ENCODE peak calls at places on chromosomes 6 and 20, in seven cellular contexts. Q, O, J, D, S, M and P are unnamed samples.

GRCh38 chr6:52089758-52090348 is 2.4 kb upstream of the PKHD1 start:
- DNase-seq in Q (no peak), O (no peak), J (no peak), D (no peak), S (no peak), M (no peak), P (no peak)

GRCh38 chr6:164108869-164109769 is 694.6 kb downstream of the QKI start:
- DNase-seq in Q (no peak), O (no peak), J (no peak), D (no peak), S (no peak), M (no peak), P (no peak)

GRCh38 chr6:14074723-14075503 is 42.7 kb upstream of the CD83 start:
- DNase-seq in Q (no peak), O (no peak), J (no peak), D (peak; percentile 19), S (no peak), M (no peak), P (peak; percentile 7)

GRCh38 chr20:44886276-44886671 is 769 bp downstream of the YWHAB start:
- DNase-seq in Q (no peak), O (no peak), J (no peak), D (no peak), S (no peak), M (no peak), P (no peak)

GRCh38 chr6:7566617-7567173 is 23.3 kb upstream of the SNRNP48 start:
- DNase-seq in Q (no peak), O (no peak), J (no peak), D (no peak), S (no peak), M (no peak), P (no peak)

GRCh38 chr6:110517601-110518280 is 41.3 kb upstream of the SLC22A16 start:
- DNase-seq in Q (peak; percentile 23), O (no peak), J (no peak), D (no peak), S (no peak), M (no peak), P (no peak)

GRCh38 chr20:62716198-62716940 is 7.7 kb downstream of the NTSR1 start:
- DNase-seq in Q (no peak), O (no peak), J (no peak), D (no peak), S (no peak), M (no peak), P (no peak)

GRCh38 chr6:24504642-24505586 is 10.1 kb downstream of the ALDH5A1 start:
- DNase-seq in Q (peak; percentile 94), O (no peak), J (no peak), D (peak; percentile 45), S (no peak), M (no peak), P (no peak)

GRCh38 chr6:69584913-69585729 is 211.7 kb downstream of the LMBRD1 start:
- DNase-seq in Q (no peak), O (no peak), J (no peak), D (peak; percentile 77), S (peak; percentile 35), M (no peak), P (no peak)

GRCh38 chr6:30814137-30815084 is 69.9 kb upstream of the DDR1 start:
- DNase-seq in Q (no peak), O (peak; percentile 65), J (peak; percentile 88), D (no peak), S (no peak), M (no peak), P (no peak)

GRCh38 chr6:30757261-30757935 is 13.1 kb upstream of the IER3 start:
- DNase-seq in Q (no peak), O (no peak), J (no peak), D (no peak), S (no peak), M (no peak), P (no peak)

GRCh38 chr20:33423141-33423834 is 20.3 kb downstream of the SNTA1 start:
- DNase-seq in Q (no peak), O (peak; percentile 78), J (no peak), D (no peak), S (no peak), M (no peak), P (no peak)

DNA sequence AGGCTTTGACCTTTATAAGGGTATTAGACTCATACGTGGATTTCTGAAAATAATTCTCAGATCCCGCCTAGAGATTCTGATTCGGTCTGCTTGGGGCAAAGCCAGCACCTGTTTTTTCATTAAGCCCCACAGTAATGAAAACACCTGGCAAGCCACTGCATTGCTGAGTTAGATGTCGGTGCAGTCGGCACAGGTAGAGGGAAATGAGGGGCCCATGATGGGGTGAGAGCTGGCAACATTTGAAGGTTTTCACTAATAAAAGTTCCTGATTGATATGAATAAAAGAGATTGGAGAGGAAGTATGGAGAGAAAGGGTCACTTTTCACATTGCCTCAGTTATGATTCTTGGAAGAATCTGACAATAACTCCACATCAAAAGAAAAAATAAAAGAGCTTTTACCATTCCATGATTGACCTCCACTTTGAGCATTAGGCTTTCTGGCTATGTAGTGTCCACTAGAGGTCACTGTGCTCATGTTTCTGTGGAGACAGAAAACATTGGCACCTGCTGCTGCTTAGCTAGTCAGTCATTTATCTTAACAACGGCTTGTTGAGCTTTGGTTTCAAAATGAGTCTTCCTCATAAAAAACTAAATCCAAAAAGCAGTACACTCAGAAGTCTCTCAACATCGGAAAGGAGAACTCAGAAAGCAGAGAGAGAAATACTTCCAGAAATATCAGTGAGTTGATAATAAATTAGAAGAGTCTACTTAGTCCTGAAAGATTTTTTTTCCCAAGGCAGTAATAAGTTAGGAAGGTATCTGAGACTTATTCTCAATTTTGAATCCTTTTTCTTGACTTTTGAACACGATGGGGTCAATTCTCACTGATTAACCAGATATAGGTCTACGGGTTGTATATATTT is 53.3 kb upstream of the KLHL31 start:
- DNase-seq in Q (peak; percentile 72), O (peak; percentile 48), J (peak; percentile 65), D (peak; percentile 45), S (peak; percentile 51), M (no peak), P (peak; percentile 89)
- TF ChIP-seq JUND in Q (no peak), O (no peak), J (no peak), D (no peak), S (peak; percentile 88), M (no peak), P (no peak)

GRCh38 chr6:3489032-3489757 is 32.3 kb upstream of the SLC22A23 start:
- DNase-seq in Q (no peak), O (no peak), J (no peak), D (no peak), S (no peak), M (no peak), P (no peak)

GRCh38 chr6:3494391-3495100 is 37.7 kb upstream of the SLC22A23 start:
- DNase-seq in Q (no peak), O (no peak), J (no peak), D (no peak), S (no peak), M (no peak), P (no peak)

GRCh38 chr6:3489961-3490621 is 33.2 kb upstream of the SLC22A23 start:
- DNase-seq in Q (no peak), O (no peak), J (no peak), D (no peak), S (no peak), M (no peak), P (no peak)

GRCh38 chr6:3484946-3485345 is 28.1 kb upstream of the SLC22A23 start:
- DNase-seq in Q (no peak), O (no peak), J (no peak), D (no peak), S (no peak), M (no peak), P (no peak)

GRCh38 chr6:3490622-3490980 is 33.8 kb upstream of the SLC22A23 start:
- DNase-seq in Q (no peak), O (no peak), J (no peak), D (no peak), S (no peak), M (no peak), P (no peak)
- TF ChIP-seq JUND in Q (no peak), O (no peak), J (no peak), D (no peak), S (no peak), M (no peak), P (no peak)

GRCh38 chr20:4476903-4477302 is 244.8 kb upstream of the PRND start:
- DNase-seq in Q (no peak), O (no peak), J (no peak), D (no peak), S (no peak), M (no peak), P (no peak)

GRCh38 chr20:4469910-4470309 is 251.8 kb upstream of the PRND start:
- DNase-seq in Q (no peak), O (no peak), J (no peak), D (no peak), S (no peak), M (no peak), P (no peak)

GRCh38 chr20:4470375-4470774 is 251.3 kb upstream of the PRND start:
- DNase-seq in Q (no peak), O (no peak), J (no peak), D (peak; percentile 5), S (no peak), M (no peak), P (no peak)

GRCh38 chr20:4471221-4471620 is 250.5 kb upstream of the PRND start:
- DNase-seq in Q (no peak), O (no peak), J (no peak), D (no peak), S (no peak), M (no peak), P (no peak)

DNA sequence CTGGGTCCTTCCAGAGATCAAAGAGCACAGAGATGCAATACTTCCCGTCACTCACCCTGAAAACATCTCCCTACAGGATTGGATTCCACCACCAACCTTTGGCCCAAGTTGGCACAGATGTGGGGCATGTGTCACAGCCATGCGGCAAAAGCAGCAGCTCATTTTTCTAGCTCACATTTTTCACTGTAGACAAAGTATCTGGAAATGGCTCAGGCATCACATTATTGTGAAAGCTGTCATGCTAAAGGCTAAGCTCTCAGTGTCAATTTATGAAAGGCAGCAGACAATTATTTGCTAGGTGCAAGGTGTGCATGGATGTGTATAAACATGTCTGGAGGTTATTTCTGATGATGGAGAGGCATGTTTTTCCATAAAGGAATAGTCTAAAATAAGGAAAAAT is 248.8 kb upstream of the PRND start:
- DNase-seq in Q (no peak), O (no peak), J (no peak), D (no peak), S (no peak), M (no peak), P (no peak)
- TF ChIP-seq JUND in Q (no peak), O (no peak), J (no peak), D (no peak), S (no peak), M (no peak), P (no peak)

DNA sequence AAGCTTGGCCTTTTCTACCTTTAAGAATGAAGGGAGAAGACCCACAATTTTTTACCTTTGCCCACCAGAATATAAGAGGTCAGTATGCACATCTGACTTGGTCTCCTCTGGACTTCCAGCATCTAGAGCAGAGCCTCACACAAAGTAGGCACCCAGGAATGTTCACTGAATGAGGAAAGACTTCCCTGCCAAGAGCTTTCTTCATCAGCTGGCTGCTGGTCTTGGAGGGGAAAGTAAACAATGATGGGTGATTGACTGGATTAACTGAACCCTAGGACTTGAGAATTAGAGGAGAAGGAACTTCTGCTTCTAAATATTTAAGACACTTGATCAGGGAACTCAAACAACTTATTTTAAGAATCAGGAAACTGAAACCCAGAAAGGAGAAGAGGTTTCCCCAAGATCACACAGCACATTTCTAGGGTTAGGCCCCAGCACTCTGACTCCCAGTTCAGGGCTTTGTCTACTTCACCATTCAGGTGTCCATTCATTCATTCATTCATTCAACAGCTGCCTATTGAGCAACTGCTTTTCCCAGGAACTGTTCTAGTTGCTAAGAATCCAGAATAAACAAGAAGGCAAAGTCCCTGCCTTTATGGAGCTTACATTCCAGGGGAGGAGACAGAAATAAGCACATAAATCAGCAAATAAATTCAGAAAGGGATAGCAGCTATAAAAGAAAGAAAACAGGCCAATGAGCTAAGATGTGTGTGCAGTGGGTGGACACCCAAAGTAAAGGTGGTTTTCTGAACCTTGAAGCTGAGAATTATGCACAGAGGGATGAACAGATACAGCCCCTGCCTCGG is 216.9 kb upstream of the LRFN2 start:
- DNase-seq in Q (no peak), O (no peak), J (no peak), D (no peak), S (no peak), M (no peak), P (no peak)
- TF ChIP-seq JUND in Q (no peak), O (no peak), J (no peak), D (no peak), S (no peak), M (no peak), P (no peak)